ENCODE peak calls at places on chromosomes 2 and 18, in nine cellular contexts. U, K, M, X, F, G, A, B and D are unnamed samples. For H3K36me3, the result is how much of the 10 kb centered on the place peaks cover.

GRCh38 chr2:128292599-128293425 is 25.9 kb downstream of the HS6ST1 start:
- DNase-seq in U (no peak), K (no peak), M (no peak), X (no peak), F (no peak), G (no peak), A (no peak), B (no peak), D (no peak)

GRCh38 chr2:231621051-231621879 is 28.6 kb downstream of the TEX44 start:
- DNase-seq in U (no peak), K (no peak), M (no peak), X (no peak), F (no peak), G (no peak), A (peak), B (peak), D (no peak)

GRCh38 chr2:237866119-237866621 is 6.7 kb downstream of the RAMP1 start:
- DNase-seq in U (no peak), K (no peak), M (peak), X (no peak), F (no peak), G (peak), A (peak), B (no peak), D (no peak)

GRCh38 chr2:234741976-234742375 is 209.8 kb upstream of the SH3BP4 start:
- DNase-seq in U (no peak), K (no peak), M (peak), X (no peak), F (no peak), G (peak), A (peak), B (no peak), D (no peak)

GRCh38 chr2:15222856-15223255 is 338.3 kb downstream of the NBAS start:
- DNase-seq in U (no peak), K (no peak), M (no peak), X (no peak), F (no peak), G (peak), A (no peak), B (no peak), D (no peak)

GRCh38 chr2:53913721-53914120 is 54.0 kb upstream of the GPR75 start:
- DNase-seq in U (no peak), K (no peak), M (peak), X (no peak), F (no peak), G (peak), A (no peak), B (no peak), D (no peak)

GRCh38 chr2:209389124-209389523 is 34.7 kb upstream of the MAP2 start:
- DNase-seq in U (no peak), K (no peak), M (no peak), X (no peak), F (no peak), G (no peak), A (peak), B (no peak), D (no peak)

GRCh38 chr18:12593861-12594260 is 64.0 kb downstream of the SPIRE1 start:
- DNase-seq in U (no peak), K (no peak), M (peak), X (no peak), F (no peak), G (peak), A (no peak), B (no peak), D (no peak)

GRCh38 chr2:106058469-106059137 is 135.5 kb downstream of the UXS1 start:
- DNase-seq in U (no peak), K (no peak), M (no peak), X (no peak), F (no peak), G (no peak), A (no peak), B (no peak), D (no peak)

GRCh38 chr2:52976132-52976949 is 791.3 kb upstream of the CHAC2 start:
- DNase-seq in U (peak), K (no peak), M (peak), X (no peak), F (no peak), G (peak), A (peak), B (no peak), D (no peak)

GRCh38 chr18:58535340-58536186 is 93.3 kb downstream of the ALPK2 start:
- DNase-seq in U (no peak), K (no peak), M (peak), X (no peak), F (no peak), G (peak), A (no peak), B (no peak), D (no peak)
- H3K4me3 ChIP-seq in U (no peak), K (no peak), M (no peak), X (no peak), F (no peak), G (no peak), A (no peak), B (no peak), D (no peak)

DNA sequence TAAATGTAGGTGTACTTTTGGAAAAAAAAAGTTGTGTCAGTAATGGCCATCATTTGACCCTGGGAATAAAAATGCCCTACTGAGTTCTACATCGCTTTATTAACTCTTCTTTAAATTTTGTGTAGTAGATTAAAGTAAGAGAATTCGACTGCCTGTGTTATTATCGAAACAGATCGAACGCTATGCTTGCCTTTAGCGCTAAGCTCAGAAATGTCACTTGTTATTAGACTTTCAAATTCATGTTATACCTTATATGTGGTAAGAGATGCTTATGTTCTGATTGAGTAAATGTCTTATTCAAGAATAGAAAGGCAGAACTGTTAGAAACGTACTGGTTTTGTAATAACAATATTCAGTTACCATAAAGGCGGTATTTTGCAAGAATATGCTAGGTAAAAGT is 1.4 kb downstream of the UGP2 start:
- DNase-seq in U (no peak), K (no peak), M (no peak), X (no peak), F (no peak), G (no peak), A (no peak), B (no peak), D (no peak)
- H3K27ac ChIP-seq in U (peak), K (peak), M (peak), X (no peak), F (peak), G (peak), A (no peak), B (peak), D (peak)

GRCh38 chr2:11821705-11822104 is 75.3 kb downstream of the LPIN1 start:
- DNase-seq in U (no peak), K (no peak), M (no peak), X (no peak), F (no peak), G (no peak), A (no peak), B (no peak), D (no peak)
- H3K36me3 ChIP-seq in U (under half), K (under half), M (under half), X (half or more), F (under half), G (under half), A (under half), B (under half), D (half or more)

DNA sequence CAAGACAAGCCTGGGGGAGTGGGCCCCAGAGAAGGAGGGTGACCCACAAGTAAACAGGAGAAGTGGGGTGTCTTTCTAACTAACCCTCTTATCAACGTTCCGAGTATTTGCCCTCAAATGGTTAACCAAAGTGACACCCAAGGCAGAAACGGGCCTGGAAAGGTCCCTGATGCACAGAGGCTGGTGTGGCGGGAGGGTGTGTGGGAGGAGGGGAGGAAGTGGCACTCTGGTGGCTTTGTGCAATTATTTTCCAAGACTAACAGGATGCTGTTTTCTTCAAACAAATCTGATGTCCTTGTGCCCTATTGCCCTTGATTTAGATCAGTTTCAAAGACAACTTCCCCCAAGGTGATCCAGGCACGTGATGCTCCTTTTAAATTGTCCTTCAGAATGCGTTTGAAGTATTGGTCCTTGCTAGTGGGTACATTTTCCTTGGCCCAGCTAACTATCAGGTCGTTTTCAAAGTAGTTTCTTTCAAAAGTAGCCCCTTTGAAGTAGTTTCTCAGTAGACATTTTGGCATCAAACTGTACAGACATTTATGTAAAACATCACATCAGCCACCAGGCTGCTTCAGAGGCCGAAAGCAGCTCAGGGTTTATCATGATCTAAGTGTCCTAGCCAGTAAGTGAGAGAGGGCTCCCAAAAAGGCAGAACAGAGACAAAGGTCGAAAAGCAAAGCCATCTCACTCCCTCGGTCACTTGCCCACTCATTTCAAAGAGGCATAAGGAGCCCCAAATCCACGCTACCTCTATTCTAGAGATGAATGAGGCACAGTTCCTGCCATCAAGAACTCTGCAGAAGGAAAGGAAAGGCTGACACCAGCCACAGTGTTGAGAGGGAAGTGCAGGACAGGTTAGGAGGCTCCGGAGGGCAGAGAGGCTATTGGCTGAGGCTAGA is 371.1 kb upstream of the ID2 start:
- DNase-seq in U (no peak), K (no peak), M (no peak), X (peak), F (no peak), G (no peak), A (no peak), B (no peak), D (no peak)
- H3K4me3 ChIP-seq in U (no peak), K (no peak), M (no peak), X (no peak), F (no peak), G (no peak), A (no peak), B (no peak), D (no peak)

GRCh38 chr18:76398899-76399612 is 96.0 kb downstream of the ZNF516 start:
- DNase-seq in U (peak), K (peak), M (peak), X (peak), F (peak), G (peak), A (peak), B (peak), D (peak)
- H3K27ac ChIP-seq in U (no peak), K (no peak), M (no peak), X (no peak), F (no peak), G (no peak), A (no peak), B (peak), D (no peak)